ENCODE peak calls at places on chromosomes 16 and 17, in five cellular contexts. R, U, P, A and X are unnamed samples.

GRCh38 chr17:38701504-38702165 is 3.4 kb upstream of the MLLT6 start:
- DNase-seq in R (peak; percentile 50), A (peak; percentile 71), P (no peak), U (peak; percentile 56), X (peak; percentile 39)

GRCh38 chr17:60231234-60231633 is 81.5 kb downstream of the CA4 start:
- DNase-seq in U (no peak), A (peak; percentile 39), P (no peak), R (no peak), X (no peak)

GRCh38 chr17:83136156-83136555 is 56.7 kb downstream of the METRNL start:
- DNase-seq in A (no peak), U (peak; percentile 11), R (no peak), P (no peak), X (peak; percentile 5)

GRCh38 chr17:59341922-59342321 is 10.5 kb downstream of the YPEL2 start:
- DNase-seq in U (no peak), P (no peak), R (no peak), A (no peak), X (no peak)

GRCh38 chr17:67993153-67993997 is 2.9 kb downstream of the C17orf58 start:
- DNase-seq in U (peak; percentile 89), R (peak; percentile 89), P (peak; percentile 87), A (peak; percentile 84), X (peak; percentile 89)

GRCh38 chr16:20746461-20746860 is 4.8 kb upstream of the THUMPD1 start:
- DNase-seq in P (no peak), U (no peak), R (no peak), A (no peak), X (no peak)

GRCh38 chr17:59733697-59734096 is 26.2 kb downstream of the VMP1 start:
- DNase-seq in P (no peak), U (no peak), R (no peak), A (no peak), X (no peak)

GRCh38 chr16:74117798-74118197 is 178.8 kb upstream of the PSMD7 start:
- DNase-seq in A (no peak), U (no peak), P (no peak), R (no peak), X (no peak)

GRCh38 chr17:4607773-4608187 is 23.5 kb downstream of the SMTNL2 start:
- DNase-seq in U (peak; percentile 82), A (peak; percentile 49), P (peak; percentile 73), R (peak; percentile 58), X (peak; percentile 94)

GRCh38 chr16:88351521-88352101 is 31.1 kb upstream of the ZNF469 start:
- DNase-seq in U (no peak), A (no peak), P (no peak), R (no peak), X (no peak)
- TF ChIP-seq POLR2A in U (no peak), A (no peak), P (no peak), R (no peak), X (no peak)

GRCh38 chr16:88839745-88840588 is 16.8 kb downstream of the GALNS start:
- DNase-seq in A (no peak), U (no peak), P (no peak), R (no peak), X (no peak)

GRCh38 chr16:88840589-88841215 is 16.0 kb downstream of the GALNS start:
- DNase-seq in A (no peak), P (no peak), R (no peak), U (no peak), X (no peak)

GRCh38 chr16:88837806-88838205 is 18.9 kb downstream of the GALNS start:
- DNase-seq in P (no peak), R (no peak), A (no peak), U (no peak), X (no peak)

GRCh38 chr16:88838566-88838965 is 18.2 kb downstream of the GALNS start:
- DNase-seq in P (no peak), R (no peak), A (no peak), U (no peak), X (no peak)

GRCh38 chr16:88839026-88839529 is 17.7 kb downstream of the GALNS start:
- DNase-seq in A (no peak), R (no peak), U (no peak), P (no peak), X (no peak)
- TF ChIP-seq CTCF in A (no peak), R (no peak), U (no peak), P (no peak), X (no peak)

GRCh38 chr17:16889088-16889465 is 82.8 kb downstream of the TNFRSF13B start:
- DNase-seq in U (no peak), R (no peak), P (no peak), A (no peak), X (no peak)
- H3K9me3 ChIP-seq in U (no peaks in the 10 kb centered on the region), R (no peaks in the 10 kb centered on the region), P (no peaks in the 10 kb centered on the region), A (no peaks in the 10 kb centered on the region), X (no peaks in the 10 kb centered on the region)

GRCh38 chr17:2704890-2705248 is 6.7 kb downstream of the CLUH start:
- DNase-seq in U (no peak), P (no peak), A (no peak), R (no peak), X (no peak)

GRCh38 chr17:2703181-2703580 is 8.4 kb downstream of the CLUH start:
- DNase-seq in U (no peak), P (no peak), R (no peak), A (no peak), X (no peak)

GRCh38 chr17:2705263-2705662 is 6.3 kb downstream of the CLUH start:
- DNase-seq in U (no peak), A (peak; percentile 84), R (no peak), P (no peak), X (no peak)

GRCh38 chr17:2703606-2704005 is 8.0 kb downstream of the CLUH start:
- DNase-seq in P (no peak), A (no peak), R (no peak), U (no peak), X (no peak)

DNA sequence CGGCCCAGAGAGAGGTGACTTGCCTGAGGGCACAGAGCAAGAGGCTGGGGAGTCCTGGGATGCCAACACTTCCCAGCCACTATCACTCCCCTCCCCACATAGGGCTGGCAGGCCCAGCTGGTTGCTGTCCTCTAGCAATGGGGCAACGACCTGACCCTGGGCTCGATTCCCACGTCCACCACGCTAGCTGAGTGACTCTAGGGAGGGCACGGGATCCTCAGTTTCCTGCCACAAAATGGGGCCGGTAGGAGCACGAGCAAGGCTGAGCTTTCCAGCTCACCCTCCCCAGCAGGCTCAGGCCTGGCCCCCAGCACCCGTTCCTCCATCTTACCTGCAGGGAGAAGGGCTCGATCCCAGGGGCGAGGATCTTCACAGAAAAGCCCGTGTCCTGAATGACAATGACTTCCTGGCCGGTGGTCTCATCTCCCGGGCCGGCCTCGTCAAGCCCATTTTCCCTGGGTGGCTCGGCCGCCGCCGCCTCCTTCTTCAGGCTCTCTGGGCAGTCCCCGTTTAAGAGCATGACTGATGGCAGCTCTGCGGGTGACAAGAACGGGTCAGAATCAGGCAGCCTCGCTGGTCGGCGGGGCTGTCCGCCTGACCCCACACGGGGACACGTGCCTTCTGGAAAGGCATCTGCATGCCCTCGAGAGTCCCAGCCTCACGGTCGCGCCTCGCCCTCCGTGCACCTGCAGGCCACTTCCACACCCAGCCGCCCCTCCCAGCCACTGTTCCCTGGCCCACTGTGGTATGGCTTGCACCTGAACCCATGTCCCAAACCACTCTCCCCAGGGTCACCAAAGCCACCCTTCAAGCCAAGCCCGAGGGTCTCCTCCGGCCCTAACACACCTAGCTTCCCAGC is 7.3 kb downstream of the CLUH start:
- DNase-seq in A (no peak), R (no peak), P (no peak), U (peak; percentile 10), X (no peak)
- TF ChIP-seq POLR2A in A (no peak), R (no peak), P (no peak), U (no peak), X (no peak)

GRCh38 chr17:78040561-78041400 is 82.3 kb downstream of the TNRC6C start:
- DNase-seq in A (peak; percentile 43), R (peak; percentile 51), P (peak; percentile 50), U (peak; percentile 55), X (peak; percentile 61)
- TF ChIP-seq CTCF in A (peak; percentile 1), R (no peak), P (peak; percentile 6), U (no peak), X (no peak)

DNA sequence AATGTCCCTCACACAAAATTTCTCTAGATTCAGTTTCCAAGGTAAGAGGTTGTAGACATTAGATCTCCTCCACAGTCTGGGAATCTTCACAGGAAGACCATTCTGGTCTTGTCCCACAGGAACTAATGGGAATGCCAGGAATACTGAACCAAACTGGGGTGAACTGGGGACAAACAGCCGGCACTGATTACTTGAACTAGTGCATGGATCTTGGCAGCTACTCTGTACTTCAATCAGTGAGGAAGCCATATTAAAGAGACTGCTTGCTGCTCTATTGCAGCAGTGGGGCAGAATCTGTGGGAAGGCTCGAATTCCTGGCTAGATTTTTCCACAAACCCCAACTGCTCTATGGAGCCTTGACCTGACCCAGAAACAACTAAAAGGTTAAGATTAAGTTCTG is 268.9 kb upstream of the AXIN2 start:
- DNase-seq in A (no peak), U (no peak), P (no peak), R (no peak), X (no peak)
- H3K9me3 ChIP-seq in A (peaks cover 4% of the 10 kb centered on the region), U (no peaks in the 10 kb centered on the region), P (peaks cover 12% of the 10 kb centered on the region), R (no peaks in the 10 kb centered on the region), X (no peaks in the 10 kb centered on the region)

DNA sequence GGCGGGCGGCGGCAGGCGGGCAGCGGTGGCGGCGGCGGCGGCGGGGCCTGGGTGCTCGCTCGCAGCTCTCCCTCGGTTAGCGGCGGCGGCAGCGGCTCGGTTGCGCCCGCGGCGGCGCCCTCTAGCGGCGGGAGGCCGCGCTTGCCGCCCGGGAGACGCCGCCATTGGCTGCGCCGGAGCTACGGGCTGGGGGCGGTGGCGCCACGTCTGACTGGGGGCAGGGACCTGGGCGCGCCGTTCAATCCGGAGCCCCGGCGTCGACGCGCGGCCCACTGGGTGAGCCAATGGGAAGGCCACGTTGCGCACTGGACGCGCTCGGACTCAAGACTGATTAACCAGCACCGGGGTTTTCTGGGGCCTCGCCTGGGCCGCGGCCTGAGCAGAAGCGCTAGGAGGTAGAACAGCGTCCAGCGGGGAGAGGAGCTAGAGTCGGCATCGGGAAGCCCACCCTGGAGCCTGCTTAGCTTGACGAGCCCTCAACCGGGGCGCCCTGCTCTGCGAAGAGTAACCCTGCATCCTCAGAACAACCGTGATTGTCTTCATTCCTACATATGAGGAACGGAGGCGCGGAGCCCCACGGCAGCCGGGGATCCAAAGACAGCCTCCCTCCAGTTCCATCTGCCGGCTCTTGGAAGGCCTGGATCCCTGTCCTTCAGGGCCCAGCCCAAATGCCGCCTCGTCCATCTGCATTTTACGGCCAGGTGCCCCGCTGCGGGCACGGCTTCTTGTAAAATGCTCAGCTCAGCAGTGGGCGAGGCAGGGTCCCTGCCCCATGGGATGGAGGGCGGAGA is at the start of gene ZC3H7A:
- DNase-seq in P (peak; percentile 96), U (peak; percentile 96), R (peak; percentile 97), A (peak; percentile 97), X (peak; percentile 98)
- TF ChIP-seq POLR2A in P (peak; percentile 61), U (peak; percentile 80), R (peak; percentile 97), A (peak; percentile 96), X (no peak)

GRCh38 chr17:41680426-41681040 is 8.2 kb upstream of the EIF1 start:
- DNase-seq in P (no peak), R (no peak), U (no peak), A (no peak), X (no peak)

GRCh38 chr17:41681776-41682175 is 6.9 kb upstream of the EIF1 start:
- DNase-seq in R (no peak), A (no peak), U (no peak), P (no peak), X (no peak)

GRCh38 chr17:41678411-41678906 is 10.2 kb upstream of the EIF1 start:
- DNase-seq in U (no peak), P (no peak), A (peak; percentile 9), R (no peak), X (no peak)

GRCh38 chr17:41679740-41680425 is 8.8 kb upstream of the EIF1 start:
- DNase-seq in A (no peak), P (no peak), R (no peak), U (no peak), X (no peak)

GRCh38 chr17:41678907-41679739 is 9.6 kb upstream of the EIF1 start:
- DNase-seq in P (no peak), A (peak; percentile 28), U (no peak), R (no peak), X (no peak)
- TF ChIP-seq CTCF in P (no peak), A (no peak), U (no peak), R (no peak), X (no peak)